ENCODE peak calls at places on chromosomes 7 and 10, in five cellular contexts. N, W, E, G and I are unnamed samples.

GRCh38 chr7:924541-925231 is 29.8 kb downstream of the ADAP1 start:
- DNase-seq in N (peak; percentile 84), W (no peak), E (no peak), G (no peak), I (no peak)

GRCh38 chr10:10870523-10871241 is 147.0 kb upstream of the CELF2 start:
- DNase-seq in N (no peak), W (no peak), E (no peak), G (peak; percentile 14), I (no peak)

GRCh38 chr7:11182736-11183135 is 209.1 kb downstream of the PHF14 start:
- DNase-seq in N (no peak), W (peak; percentile 51), E (no peak), G (peak; percentile 75), I (no peak)

GRCh38 chr7:19181634-19182033 is 36.4 kb upstream of the FERD3L start:
- DNase-seq in N (no peak), W (peak; percentile 50), E (no peak), G (peak; percentile 35), I (no peak)

GRCh38 chr7:1925973-1926907 is 256.2 kb downstream of the ELFN1 start:
- DNase-seq in N (no peak), W (no peak), E (no peak), G (no peak), I (no peak)

GRCh38 chr10:17216901-17217395 is 11.1 kb upstream of the VIM start:
- DNase-seq in N (no peak), W (peak; percentile 60), E (no peak), G (no peak), I (no peak)

GRCh38 chr10:3494131-3494878 is 290.7 kb downstream of the KLF6 start:
- DNase-seq in N (no peak), W (peak; percentile 81), E (no peak), G (peak; percentile 55), I (no peak)

GRCh38 chr7:140625908-140626868 is 14.4 kb downstream of the DENND2A start:
- DNase-seq in N (peak; percentile 97), W (peak; percentile 97), E (peak; percentile 86), G (peak; percentile 97), I (peak; percentile 89)

GRCh38 chr7:94391716-94392390 is 2.8 kb upstream of the COL1A2 start:
- DNase-seq in N (no peak), W (peak; percentile 89), E (peak; percentile 51), G (peak; percentile 95), I (no peak)

GRCh38 chr10:110514848-110515247 is 17.1 kb downstream of the DUSP5 start:
- DNase-seq in N (no peak), W (no peak), E (no peak), G (peak; percentile 12), I (no peak)

GRCh38 chr10:72087392-72087968 is 871 bp downstream of the SPOCK2 start:
- DNase-seq in N (peak; percentile 83), W (no peak), E (peak; percentile 33), G (no peak), I (no peak)
- H3K4me3 ChIP-seq in N (peak overlapping the region; percentile 6), W (peak overlapping the region; percentile 35), E (peak overlapping the region; percentile 45), G (peak overlapping the region; percentile 49), I (no peak overlapping the region)

GRCh38 chr7:18068745-18069144 is 41.1 kb upstream of the PRPS1L1 start:
- DNase-seq in N (no peak), W (no peak), E (no peak), G (no peak), I (peak; percentile 11)

DNA sequence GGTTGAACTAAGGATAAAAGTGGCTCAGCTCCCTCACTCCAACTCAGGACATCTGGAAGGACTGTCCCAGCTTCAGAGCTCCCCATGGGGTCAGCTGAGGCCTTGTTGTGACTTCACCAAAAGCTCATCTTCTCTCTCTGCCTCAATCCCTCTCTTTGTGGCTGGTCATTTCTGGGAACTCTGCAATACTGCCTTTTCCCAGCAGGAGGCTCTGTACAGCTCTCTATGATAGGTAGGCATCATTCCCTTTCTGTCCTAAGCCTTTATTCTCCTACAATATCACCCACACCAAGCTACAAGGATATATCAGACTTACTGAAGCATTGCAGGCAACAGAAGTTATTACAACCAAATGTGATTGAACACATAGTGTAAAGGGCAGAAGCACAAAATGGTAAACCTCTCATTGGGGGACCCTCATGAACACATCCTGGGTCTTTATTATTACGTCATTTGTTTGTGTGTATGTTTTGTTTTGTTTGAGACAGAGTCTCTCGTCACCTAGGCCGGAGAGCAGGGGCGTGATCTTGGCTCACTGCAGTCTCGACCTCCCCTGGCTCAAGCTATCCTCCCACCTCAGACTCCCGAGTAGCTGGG is 36.7 kb upstream of the PRPS1L1 start:
- DNase-seq in N (no peak), W (peak; percentile 45), E (peak; percentile 38), G (peak; percentile 34), I (peak; percentile 47)
- TF ChIP-seq CTCF in N (no peak), W (peak; percentile 75), E (peak; percentile 49), G (peak; percentile 66), I (peak; percentile 72)

GRCh38 chr10:129959544-129960492 is 4.3 kb downstream of the EBF3 start:
- DNase-seq in N (peak; percentile 80), W (peak; percentile 64), E (no peak), G (no peak), I (no peak)

GRCh38 chr10:129960493-129961273 is 3.4 kb downstream of the EBF3 start:
- DNase-seq in N (no peak), W (no peak), E (no peak), G (no peak), I (no peak)

GRCh38 chr10:129961274-129961839 is 2.7 kb downstream of the EBF3 start:
- DNase-seq in N (peak; percentile 48), W (peak; percentile 53), E (no peak), G (no peak), I (no peak)

GRCh38 chr10:129956902-129957673 is 7.0 kb downstream of the EBF3 start:
- DNase-seq in N (no peak), W (peak; percentile 61), E (no peak), G (no peak), I (no peak)

DNA sequence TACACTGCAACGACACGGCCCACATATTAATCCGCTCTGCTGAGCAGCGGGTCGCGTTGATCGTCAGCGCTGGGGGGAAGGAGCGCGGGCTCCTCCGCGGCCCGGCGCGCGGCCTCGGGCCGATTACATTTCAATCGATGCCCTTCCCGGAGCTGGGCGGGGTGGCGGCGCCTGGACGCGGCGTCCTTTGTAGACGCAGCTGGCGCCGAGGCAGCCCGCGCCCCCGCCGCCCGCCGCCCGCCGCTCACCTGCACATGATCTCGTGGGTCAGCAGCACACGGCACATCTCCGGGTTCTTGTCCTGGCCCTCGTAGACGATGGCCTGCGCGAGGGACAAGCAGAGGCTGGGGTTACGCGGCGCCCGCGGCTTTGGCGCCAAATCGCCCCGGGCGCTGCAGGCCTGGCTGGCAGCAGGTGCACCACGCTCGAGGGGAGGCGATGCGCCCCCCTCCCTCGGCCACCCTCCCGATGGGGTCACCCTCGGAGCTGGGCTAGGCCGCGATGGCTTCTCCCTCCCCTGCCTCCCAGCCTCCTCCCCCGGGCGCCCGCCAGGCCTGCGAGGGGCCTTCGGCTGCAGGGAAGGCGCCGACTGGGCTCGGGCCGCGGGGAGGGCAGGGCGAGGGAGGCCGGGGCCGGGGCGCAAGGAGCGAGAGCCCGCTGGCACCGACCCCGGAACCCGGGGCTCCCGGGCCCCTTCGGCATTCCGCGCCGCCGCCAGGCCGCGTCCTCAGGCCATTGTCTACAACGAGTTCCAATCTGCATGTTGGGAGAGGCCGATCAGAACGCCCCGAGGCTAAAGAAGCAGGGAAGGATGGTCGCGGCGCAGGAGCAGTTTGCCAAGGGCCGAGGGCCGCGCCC is 5.2 kb downstream of the EBF3 start:
- DNase-seq in N (peak; percentile 81), W (peak; percentile 42), E (no peak), G (no peak), I (no peak)
- H3K4me3 ChIP-seq in N (no peak overlapping the region), W (peak overlapping the region; percentile 21), E (no peak overlapping the region), G (peak overlapping the region; percentile 42), I (no peak overlapping the region)

DNA sequence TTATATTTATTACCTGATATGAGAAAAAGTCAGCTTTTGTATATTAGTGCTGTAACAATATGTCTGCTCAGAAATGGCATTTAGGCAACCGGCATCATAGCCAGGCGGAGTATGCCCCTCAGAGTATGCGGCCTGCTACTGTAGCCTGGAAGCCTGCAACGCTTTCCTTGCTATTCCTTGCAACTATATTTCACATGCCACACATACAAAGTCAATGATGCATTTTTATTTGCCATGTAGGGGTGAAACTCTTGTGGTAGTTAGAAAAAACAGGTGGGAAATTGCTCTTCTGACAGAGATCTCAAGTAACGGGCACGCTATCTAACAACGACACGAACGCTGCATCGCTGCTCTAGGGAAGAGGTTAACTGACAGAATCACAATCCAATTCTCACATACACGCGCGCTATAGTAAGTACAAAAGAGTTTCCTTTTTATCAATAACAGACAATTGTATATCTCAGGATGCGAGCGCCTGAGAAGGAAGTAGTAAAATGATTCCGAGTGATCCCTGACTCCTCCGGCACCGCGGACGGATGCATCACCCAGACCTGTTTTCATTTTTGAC is 5.9 kb downstream of the EBF3 start:
- DNase-seq in N (peak; percentile 80), W (peak; percentile 86), E (no peak), G (peak; percentile 21), I (no peak)
- TF ChIP-seq CTCF in N (no peak), W (peak; percentile 64), E (peak; percentile 45), G (peak; percentile 8), I (no peak)